ENCODE peak calls at places on chromosome 1, in five cellular contexts. N, W, V, P and Y are unnamed samples.

GRCh38 chr1:26471201-26471497 is 1.1 kb upstream of the HMGN2 start:
- DNase-seq in V (no peak), W (no peak), P (no peak), N (no peak), Y (peak)

GRCh38 chr1:181128592-181129497 is 40.3 kb downstream of the IER5 start:
- DNase-seq in W (peak), V (no peak), P (no peak), N (peak), Y (no peak)

GRCh38 chr1:46221749-46222148 is 18.6 kb downstream of the LURAP1 start:
- DNase-seq in P (no peak), W (no peak), N (peak), V (no peak), Y (no peak)

GRCh38 chr1:239829535-239829934 is 262.1 kb upstream of the FMN2 start:
- DNase-seq in W (no peak), P (no peak), N (no peak), V (no peak), Y (no peak)

GRCh38 chr1:89827330-89827729 is 6.5 kb downstream of the LRRC8D start:
- DNase-seq in W (no peak), N (no peak), P (no peak), V (no peak), Y (no peak)

GRCh38 chr1:153260980-153261792 is 1.7 kb downstream of the LORICRIN start:
- DNase-seq in N (peak), W (peak), P (peak), V (no peak), Y (no peak)

GRCh38 chr1:230976825-230977747 is 1.6 kb downstream of the TTC13 start:
- DNase-seq in W (no peak), P (no peak), V (no peak), N (no peak), Y (no peak)

GRCh38 chr1:203364806-203365205 is 13.9 kb upstream of the FMOD start:
- DNase-seq in W (no peak), P (no peak), N (no peak), V (no peak), Y (no peak)

GRCh38 chr1:89440911-89441310 is 77.1 kb downstream of the GBP6 start:
- DNase-seq in P (no peak), W (no peak), N (no peak), V (no peak), Y (no peak)

GRCh38 chr1:52296345-52296744 is 69.7 kb downstream of the CC2D1B start:
- DNase-seq in W (peak), V (peak), N (peak), P (no peak), Y (peak)

GRCh38 chr1:40379785-40380452 is 6.4 kb downstream of the SMAP2 start:
- DNase-seq in N (no peak), V (no peak), W (no peak), P (no peak), Y (no peak)

GRCh38 chr1:156619582-156619955 is 354 bp downstream of the HAPLN2 start:
- DNase-seq in W (no peak), N (no peak), P (no peak), V (no peak), Y (no peak)

GRCh38 chr1:68321084-68321685 is 88.9 kb upstream of the WLS start:
- DNase-seq in V (peak), N (peak), W (no peak), P (no peak), Y (peak)

GRCh38 chr1:41844781-41845180 is 73.9 kb downstream of the HIVEP3 start:
- DNase-seq in P (no peak), W (no peak), N (no peak), V (no peak), Y (no peak)

GRCh38 chr1:29312469-29313466 is 76.4 kb downstream of the PTPRU start:
- DNase-seq in N (no peak), V (no peak), P (no peak), W (no peak), Y (no peak)

GRCh38 chr1:36211841-36212240 is 12.4 kb upstream of the THRAP3 start:
- DNase-seq in W (no peak), V (no peak), N (no peak), P (no peak), Y (no peak)

GRCh38 chr1:40232444-40232843 is 15.3 kb upstream of the TMCO2 start:
- DNase-seq in P (no peak), W (no peak), N (no peak), V (no peak), Y (no peak)

GRCh38 chr1:59427155-59427554 is 130.3 kb downstream of the FGGY start:
- DNase-seq in N (no peak), W (no peak), V (no peak), P (no peak), Y (no peak)

GRCh38 chr1:227998374-227999055 is 8.3 kb upstream of the WNT3A start:
- DNase-seq in P (no peak), W (no peak), V (no peak), N (no peak), Y (no peak)

GRCh38 chr1:212557739-212558664 is 50.6 kb upstream of the ATF3 start:
- DNase-seq in W (no peak), N (no peak), P (no peak), V (no peak), Y (no peak)

GRCh38 chr1:9852410-9853301 is 28.9 kb upstream of the CLSTN1 start:
- DNase-seq in V (peak), P (no peak), W (no peak), N (no peak), Y (no peak)

GRCh38 chr1:111484391-111484790 is 10.6 kb downstream of the C1orf162 start:
- DNase-seq in P (no peak), N (no peak), V (no peak), W (no peak), Y (no peak)

GRCh38 chr1:39896909-39897685 is 4.6 kb downstream of the MYCL start:
- DNase-seq in P (no peak), W (no peak), V (no peak), N (peak), Y (no peak)

GRCh38 chr1:54582566-54583306 is 34.7 kb downstream of the ACOT11 start:
- DNase-seq in P (no peak), V (no peak), W (peak), N (peak), Y (peak)

GRCh38 chr1:17825273-17826164 is 70.4 kb downstream of the ACTL8 start:
- DNase-seq in N (no peak), V (no peak), W (no peak), P (no peak), Y (no peak)

GRCh38 chr1:31675761-31676160 is 28.1 kb downstream of the COL16A1 start:
- DNase-seq in N (no peak), P (no peak), V (no peak), W (no peak), Y (no peak)

GRCh38 chr1:154666051-154666793 is 58.2 kb upstream of the ADAR start:
- DNase-seq in W (no peak), N (no peak), V (no peak), P (no peak), Y (no peak)

GRCh38 chr1:64871256-64871655 is 95.1 kb downstream of the JAK1 start:
- DNase-seq in P (no peak), V (no peak), N (no peak), W (no peak), Y (no peak)

GRCh38 chr1:233244183-233244582 is 51.3 kb downstream of the PCNX2 start:
- DNase-seq in V (peak), P (no peak), W (no peak), N (no peak), Y (no peak)

GRCh38 chr1:44962729-44963128 is 23.7 kb downstream of the EIF2B3 start:
- DNase-seq in N (no peak), V (no peak), P (no peak), W (no peak), Y (peak)

GRCh38 chr1:211843018-211843417 is 12.5 kb upstream of the LPGAT1 start:
- DNase-seq in N (no peak), W (no peak), V (no peak), P (no peak), Y (no peak)

GRCh38 chr1:214449371-214449770 is 102.0 kb downstream of the PTPN14 start:
- DNase-seq in N (no peak), P (no peak), W (no peak), V (no peak), Y (no peak)

GRCh38 chr1:29057700-29058099 is 66.0 kb downstream of the TMEM200B start:
- DNase-seq in P (no peak), N (no peak), W (no peak), V (peak), Y (no peak)